ENCODE peak calls at places on chromosomes 2 and 18, in four cellular contexts. D is RPMI8226, Y is nucleus accumbens, I is aorta. N is an unnamed sample.

GRCh38 chr2:221283896-221284295 is 288.2 kb downstream of the EPHA4 start:
- DNase-seq in D (no peak), Y (no peak), I (no peak), N (no peak)

GRCh38 chr2:206250041-206250897 is 24.2 kb upstream of the ZDBF2 start:
- DNase-seq in D (peak; percentile 29), Y (no peak), I (no peak), N (no peak)

GRCh38 chr2:202249864-202250263 is 11.5 kb upstream of the SUMO1 start:
- DNase-seq in D (no peak), Y (no peak), I (no peak), N (no peak)

GRCh38 chr2:54942373-54942772 is 107.9 kb downstream of the RTN4 start:
- DNase-seq in D (no peak), Y (no peak), I (no peak), N (no peak)

GRCh38 chr2:157874997-157875719 is 972 bp downstream of the ACVR1 start:
- DNase-seq in D (peak; percentile 30), Y (peak; percentile 12), I (peak; percentile 81), N (peak; percentile 51)

GRCh38 chr18:41938445-41938844 is 16.6 kb upstream of the PIK3C3 start:
- DNase-seq in D (no peak), Y (peak; percentile 18), I (no peak), N (no peak)

GRCh38 chr2:53670351-53670750 is 97.3 kb upstream of the CHAC2 start:
- DNase-seq in D (no peak), Y (no peak), I (no peak), N (no peak)

GRCh38 chr2:169705927-169706326 is 11.7 kb downstream of the PHOSPHO2 start:
- DNase-seq in D (no peak), Y (no peak), I (no peak), N (no peak)

GRCh38 chr2:5576015-5576414 is 116.2 kb upstream of the SOX11 start:
- DNase-seq in D (no peak), Y (no peak), I (no peak), N (no peak)

N was measured in heart right ventricle.